ENCODE peak calls at places on chromosomes 16 and 17, in four cellular contexts. Y is A172; K is fibroblast of pulmonary artery; F is central memory CD4-positive, alpha-beta T cell. U is an unnamed sample.

GRCh38 chr16:4734730-4735575 is 616 bp downstream of the DNAAF8 start:
- DNase-seq in Y (peak), K (peak), F (peak), U (peak)

GRCh38 chr17:66964083-66964771 is at the start of gene CACNG4:
- DNase-seq in Y (no peak), K (no peak), F (no peak), U (no peak)

GRCh38 chr16:81526935-81527334 is 82.3 kb downstream of the CMIP start:
- DNase-seq in Y (no peak), K (peak), F (peak), U (peak)

GRCh38 chr17:55730380-55730779 is 7.7 kb upstream of the TMEM100 start:
- DNase-seq in Y (no peak), K (no peak), F (no peak), U (no peak)

GRCh38 chr17:34171245-34171818 is 83.8 kb upstream of the CCL2 start:
- DNase-seq in Y (peak), K (peak), F (peak), U (peak)

GRCh38 chr16:2267913-2268666 is at the start of gene RNPS1:
- DNase-seq in Y (peak), K (peak), F (peak), U (peak)

GRCh38 chr17:18258356-18259038 is at the start of gene FLII:
- DNase-seq in Y (peak), K (peak), F (peak), U (peak)

GRCh38 chr16:19694989-19695388 is 23.0 kb downstream of the KNOP1 start:
- DNase-seq in Y (no peak), K (no peak), F (no peak), U (no peak)

GRCh38 chr16:80058236-80058635 is 457.7 kb upstream of the MAF start:
- DNase-seq in Y (no peak), K (peak), F (no peak), U (no peak)

GRCh38 chr17:17700251-17700969 is 19.2 kb downstream of the RAI1 start:
- DNase-seq in Y (no peak), K (no peak), F (no peak), U (no peak)

U was measured in MCF 10A.